ENCODE peak calls at places on chromosomes 5 and 9, in ten cellular contexts. X is heart right ventricle, F is uterus, H is RWPE1, G is sigmoid colon, E is PC-3, N is thoracic aorta, P is left lung, K is lower lobe of right lung, V is left ventricle myocardium inferior. J is an unnamed sample.

GRCh38 chr5:127254729-127255284 is 35.8 kb upstream of the MEGF10 start:
- DNase-seq in V (no peak), X (no peak), P (no peak), F (no peak), E (peak; percentile 61), K (no peak), H (peak; percentile 16), G (no peak), N (no peak), J (no peak)

GRCh38 chr9:83583151-83584014 is 39.6 kb upstream of the IDNK start:
- DNase-seq in H (peak; percentile 70), V (peak; percentile 22), F (peak; percentile 51), G (peak; percentile 70), E (peak; percentile 64), P (no peak), N (peak; percentile 27), K (no peak), X (peak; percentile 67), J (no peak)

GRCh38 chr9:123929177-123929869 is 603 bp downstream of the DENND1A start:
- DNase-seq in X (no peak), N (no peak), F (peak; percentile 22), G (no peak), P (peak; percentile 49), K (peak; percentile 48), E (no peak), H (peak; percentile 52), V (peak; percentile 17), J (no peak)

GRCh38 chr5:83744851-83745250 is 24.2 kb upstream of the HAPLN1 start:
- DNase-seq in G (no peak), P (no peak), V (no peak), H (no peak), F (no peak), X (no peak), E (no peak), K (no peak), N (no peak), J (no peak)

GRCh38 chr5:43192558-43193170 is 639 bp downstream of the NIM1K start:
- DNase-seq in K (peak; percentile 55), G (peak; percentile 73), E (peak; percentile 29), X (peak; percentile 9), F (no peak), P (no peak), V (no peak), N (no peak), H (no peak), J (no peak)

GRCh38 chr5:37028910-37029309 is 152.3 kb downstream of the NIPBL start:
- DNase-seq in X (no peak), F (no peak), V (no peak), H (no peak), K (no peak), E (no peak), N (no peak), P (no peak), G (no peak), J (no peak)

GRCh38 chr5:763998-764781 is 20.3 kb downstream of the ZDHHC11B start:
- DNase-seq in N (no peak), P (no peak), X (no peak), E (no peak), H (no peak), V (no peak), F (no peak), G (peak; percentile 68), K (peak; percentile 40), J (peak; percentile 48)

GRCh38 chr9:120267929-120268328 is 312.0 kb downstream of the CDK5RAP2 start:
- DNase-seq in H (no peak), F (no peak), E (no peak), X (no peak), P (no peak), G (no peak), V (no peak), K (no peak), N (no peak), J (no peak)

GRCh38 chr5:172395483-172395882 is 58.8 kb downstream of the SH3PXD2B start:
- DNase-seq in F (no peak), X (no peak), G (no peak), H (no peak), V (no peak), K (no peak), E (no peak), P (no peak), N (no peak), J (no peak)

GRCh38 chr5:42655982-42656660 is 100.5 kb upstream of the CCDC152 start:
- DNase-seq in N (no peak), H (peak; percentile 48), V (no peak), X (no peak), F (no peak), P (no peak), K (no peak), E (peak; percentile 43), G (no peak), J (no peak)

GRCh38 chr5:124639095-124639665 is 107.3 kb downstream of the ZNF608 start:
- DNase-seq in X (no peak), F (no peak), K (no peak), E (no peak), G (no peak), P (no peak), H (no peak), V (no peak), N (no peak), J (no peak)

GRCh38 chr9:110220809-110221208 is 12.8 kb upstream of the C9orf152 start:
- DNase-seq in G (no peak), H (no peak), V (no peak), X (no peak), P (no peak), E (no peak), N (no peak), F (no peak), K (no peak), J (no peak)

GRCh38 chr9:124353811-124354274 is 61.4 kb downstream of the PSMB7 start:
- DNase-seq in K (no peak), E (no peak), N (no peak), H (no peak), G (peak; percentile 50), X (no peak), V (no peak), F (no peak), P (no peak), J (no peak)

GRCh38 chr5:152202321-152202720 is 202.8 kb downstream of the NMUR2 start:
- DNase-seq in P (no peak), K (no peak), E (no peak), N (no peak), H (no peak), X (no peak), F (no peak), G (no peak), V (no peak), J (no peak)

GRCh38 chr9:7536310-7536939 is 263.2 kb downstream of the DMAC1 start:
- DNase-seq in X (peak; percentile 46), K (peak; percentile 46), H (no peak), V (no peak), F (no peak), G (no peak), N (no peak), E (peak; percentile 24), P (no peak), J (no peak)

GRCh38 chr9:136720251-136720886 is 8.0 kb downstream of the DIPK1B start:
- DNase-seq in V (peak; percentile 51), P (no peak), K (no peak), G (peak; percentile 84), H (no peak), N (no peak), X (no peak), F (no peak), E (no peak), J (no peak)

GRCh38 chr9:136719212-136719880 is 7.0 kb downstream of the DIPK1B start:
- DNase-seq in P (no peak), V (no peak), F (no peak), K (peak; percentile 67), H (no peak), X (no peak), G (no peak), E (no peak), N (no peak), J (no peak)

GRCh38 chr9:136717399-136717798 is 5.0 kb downstream of the DIPK1B start:
- DNase-seq in F (no peak), G (no peak), N (no peak), X (no peak), E (no peak), H (no peak), P (no peak), V (no peak), K (no peak), J (no peak)

GRCh38 chr9:136720887-136721338 is 8.5 kb downstream of the DIPK1B start:
- DNase-seq in K (no peak), X (no peak), G (no peak), P (no peak), N (no peak), V (no peak), F (no peak), E (no peak), H (no peak), J (no peak)

GRCh38 chr9:136718463-136719211 is 6.3 kb downstream of the DIPK1B start:
- DNase-seq in V (no peak), X (no peak), G (no peak), H (no peak), K (no peak), N (no peak), E (no peak), P (no peak), F (no peak), J (no peak)
- H3K27ac ChIP-seq in V (peak overlapping the region; percentile 78), X (no peak overlapping the region), G (peak overlapping the region; percentile 32), H (no peak overlapping the region), K (peak overlapping the region; percentile 36), N (no peak overlapping the region), E (no peak overlapping the region), P (peak overlapping the region; percentile 34), F (no peak overlapping the region), J (no peak overlapping the region)

GRCh38 chr5:59348189-59348588 is 545.3 kb downstream of the PDE4D start:
- DNase-seq in P (no peak), G (no peak), N (no peak), X (no peak), V (no peak), H (peak; percentile 9), K (no peak), F (no peak), E (peak; percentile 12), J (no peak)
- TF ChIP-seq CTCF in P (no peak), G (no peak), N (no peak), X (no peak), V (no peak), H (peak; percentile 12), K (no peak), F (no peak), E (no peak), J (no peak)

GRCh38 chr9:129341197-129341990 is 163.3 kb upstream of the IER5L start:
- DNase-seq in H (no peak), V (no peak), P (no peak), E (no peak), K (no peak), N (no peak), F (peak; percentile 42), X (no peak), G (peak; percentile 88), J (no peak)
- H3K27ac ChIP-seq in H (peak overlapping the region; percentile 46), V (no peak overlapping the region), P (no peak overlapping the region), E (no peak overlapping the region), K (no peak overlapping the region), N (no peak overlapping the region), F (peak overlapping the region; percentile 15), X (no peak overlapping the region), G (peak overlapping the region; percentile 19), J (peak overlapping the region; percentile 87)

DNA sequence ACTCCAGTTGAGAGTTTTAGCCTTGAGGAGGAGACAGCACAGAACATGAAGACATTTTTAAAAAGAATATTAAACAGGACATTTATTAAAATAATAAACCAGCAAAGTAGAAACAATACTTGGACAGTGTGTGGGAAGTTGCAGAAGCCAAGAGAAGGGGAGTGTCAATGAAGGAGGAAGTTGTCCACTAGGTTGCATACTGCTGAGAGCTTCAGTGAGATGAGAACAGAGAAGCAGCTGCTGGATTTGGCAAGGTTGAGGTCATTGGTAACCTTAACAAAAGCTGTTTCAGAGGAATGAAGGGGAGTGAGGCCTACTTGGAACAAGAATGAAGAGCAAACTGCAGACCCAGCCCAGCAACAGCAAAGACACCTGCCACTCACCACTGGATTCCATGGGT is 11.4 kb downstream of the BHMT start:
- DNase-seq in F (no peak), H (no peak), G (no peak), V (no peak), X (no peak), N (no peak), K (no peak), E (no peak), P (no peak), J (no peak)
- TF ChIP-seq CTCF in F (no peak), H (no peak), G (no peak), V (no peak), X (no peak), N (no peak), K (no peak), E (no peak), P (no peak), J (no peak)